ENCODE peak calls at places on chromosomes 16 and 17, in four cellular contexts. G is stimulated activated CD4-positive, alpha-beta T cell treated with anti-CD3 and anti-CD28 coated beads, Interleukin-15, amount 100 ng/mL, for 48 hours; J is A549; M is Karpas-422. I is an unnamed sample.

GRCh38 chr17:29241015-29241963 is 5.4 kb upstream of the CRYBA1 start:
- DNase-seq in G (peak), J (peak), M (peak), I (peak)

GRCh38 chr17:45826919-45827628 is 17.6 kb upstream of the SPPL2C start:
- DNase-seq in G (no peak), J (no peak), M (no peak), I (no peak)

GRCh38 chr17:10743316-10744009 is 13.6 kb upstream of the TMEM220 start:
- DNase-seq in G (no peak), J (no peak), M (peak), I (no peak)

GRCh38 chr16:3171181-3171854 is 16.7 kb upstream of the OR1F1 start:
- DNase-seq in G (no peak), J (no peak), M (no peak), I (no peak)

GRCh38 chr17:63972796-63973195 is at the start of gene SCN4A:
- DNase-seq in G (no peak), J (no peak), M (no peak), I (no peak)

GRCh38 chr16:67271446-67271845 is 7.9 kb upstream of the PLEKHG4 start:
- DNase-seq in G (no peak), J (no peak), M (no peak), I (no peak)

GRCh38 chr17:35875439-35876139 is 4.6 kb downstream of the CCL5 start:
- DNase-seq in G (no peak), J (no peak), M (no peak), I (no peak)

GRCh38 chr16:84840687-84841627 is 21.2 kb downstream of the CRISPLD2 start:
- DNase-seq in G (no peak), J (no peak), M (no peak), I (no peak)

GRCh38 chr16:11828696-11829095 is 22.6 kb downstream of the RSL1D1 start:
- DNase-seq in G (no peak), J (no peak), M (no peak), I (no peak)

GRCh38 chr16:62450291-62450690 is 414.1 kb upstream of the CDH8 start:
- DNase-seq in G (no peak), J (no peak), M (no peak), I (no peak)

GRCh38 chr17:2405247-2405926 is 4.5 kb upstream of the MNT start:
- DNase-seq in G (no peak), J (peak), M (no peak), I (peak)

GRCh38 chr17:4018446-4018845 is 54.2 kb upstream of the ATP2A3 start:
- DNase-seq in G (no peak), J (no peak), M (no peak), I (no peak)

GRCh38 chr17:37490022-37490587 is 414 bp downstream of the DUSP14 start:
- DNase-seq in G (peak), J (peak), M (peak), I (peak)

GRCh38 chr16:66616169-66616568 is 11.7 kb downstream of the CMTM3 start:
- DNase-seq in G (no peak), J (no peak), M (no peak), I (no peak)

GRCh38 chr16:79093554-79093967 is 507.0 kb downstream of the MAF start:
- DNase-seq in G (no peak), J (no peak), M (no peak), I (no peak)

GRCh38 chr17:71511266-71511995 is 609.4 kb upstream of the SOX9 start:
- DNase-seq in G (no peak), J (no peak), M (no peak), I (no peak)

GRCh38 chr17:31425646-31426045 is 34.2 kb downstream of the RAB11FIP4 start:
- DNase-seq in G (no peak), J (no peak), M (no peak), I (no peak)

GRCh38 chr17:80464486-80464885 is 11.9 kb downstream of the NPTX1 start:
- DNase-seq in G (no peak), J (no peak), M (no peak), I (no peak)

GRCh38 chr16:1759511-1759910 is 11.8 kb downstream of the NME3 start:
- DNase-seq in G (no peak), J (no peak), M (no peak), I (no peak)

GRCh38 chr17:81928497-81929252 is 1.1 kb upstream of the MAFG start:
- DNase-seq in G (no peak), J (no peak), M (no peak), I (no peak)

GRCh38 chr17:78357177-78357586 is 2.7 kb downstream of the SOCS3 start:
- DNase-seq in G (no peak), J (peak), M (no peak), I (peak)

GRCh38 chr17:81927145-81927652 is 336 bp downstream of the MAFG start:
- DNase-seq in G (no peak), J (no peak), M (no peak), I (no peak)

GRCh38 chr17:15649861-15650391 is 30.4 kb upstream of the FBXW10B start:
- DNase-seq in G (no peak), J (peak), M (peak), I (no peak)